ENCODE peak calls at places on chromosome 2, in seven cellular contexts. U, R, J, M, N, D and T are unnamed samples.

GRCh38 chr2:201960300-201960699 is 73.4 kb upstream of the FZD7 start:
- DNase-seq in U (no peak), R (no peak), J (no peak), M (no peak), N (no peak), D (no peak), T (no peak)

GRCh38 chr2:2667690-2668089 is 336.6 kb upstream of the MYT1L start:
- DNase-seq in U (no peak), R (no peak), J (no peak), M (no peak), N (no peak), D (no peak), T (no peak)

GRCh38 chr2:224570328-224570993 is 14.7 kb downstream of the CUL3 start:
- DNase-seq in U (peak; percentile 58), R (no peak), J (no peak), M (no peak), N (no peak), D (no peak), T (no peak)

GRCh38 chr2:44218771-44219170 is 50.1 kb downstream of the PPM1B start:
- DNase-seq in U (no peak), R (no peak), J (no peak), M (no peak), N (no peak), D (no peak), T (no peak)

GRCh38 chr2:209523778-209524362 is 100.0 kb downstream of the MAP2 start:
- DNase-seq in U (no peak), R (no peak), J (no peak), M (no peak), N (no peak), D (no peak), T (no peak)

GRCh38 chr2:127370010-127370409 is 17.8 kb downstream of the MAP3K2 start:
- DNase-seq in U (no peak), R (no peak), J (no peak), M (no peak), N (no peak), D (no peak), T (no peak)

GRCh38 chr2:128623776-128624424 is 305.2 kb upstream of the HS6ST1 start:
- DNase-seq in U (peak; percentile 96), R (no peak), J (peak; percentile 18), M (no peak), N (no peak), D (no peak), T (no peak)

GRCh38 chr2:205169453-205169852 is 512.8 kb upstream of the NRP2 start:
- DNase-seq in U (no peak), R (no peak), J (no peak), M (no peak), N (no peak), D (no peak), T (no peak)

GRCh38 chr2:63737085-63737701 is 104.5 kb upstream of the UGP2 start:
- DNase-seq in U (no peak), R (no peak), J (no peak), M (no peak), N (no peak), D (no peak), T (no peak)

GRCh38 chr2:186036862-186037449 is 298.4 kb downstream of the FSIP2 start:
- DNase-seq in U (no peak), R (no peak), J (no peak), M (no peak), N (no peak), D (no peak), T (no peak)

GRCh38 chr2:191041418-191042161 is 27.6 kb upstream of the STAT1 start:
- DNase-seq in U (peak; percentile 67), R (no peak), J (peak; percentile 60), M (no peak), N (peak; percentile 42), D (no peak), T (no peak)

GRCh38 chr2:214808481-214808931 is 977 bp downstream of the BARD1 start:
- DNase-seq in U (peak; percentile 12), R (no peak), J (no peak), M (no peak), N (no peak), D (no peak), T (no peak)

GRCh38 chr2:165681841-165682240 is 112.2 kb downstream of the GALNT3 start:
- DNase-seq in U (no peak), R (peak; percentile 69), J (no peak), M (no peak), N (no peak), D (no peak), T (no peak)

GRCh38 chr2:157784169-157784822 is 91.8 kb downstream of the ACVR1 start:
- DNase-seq in U (peak; percentile 68), R (no peak), J (peak; percentile 57), M (peak; percentile 25), N (peak; percentile 80), D (no peak), T (no peak)

GRCh38 chr2:156845806-156846558 is 409.8 kb downstream of the GPD2 start:
- DNase-seq in U (no peak), R (peak; percentile 18), J (no peak), M (no peak), N (no peak), D (no peak), T (no peak)

GRCh38 chr2:240836781-240837467 is 16.9 kb upstream of the KIF1A start:
- DNase-seq in U (peak; percentile 8), R (no peak), J (no peak), M (peak; percentile 68), N (no peak), D (peak; percentile 86), T (no peak)

GRCh38 chr2:216635171-216635570 is 2.0 kb downstream of the IGFBP2 start:
- DNase-seq in U (peak; percentile 60), R (no peak), J (no peak), M (no peak), N (no peak), D (no peak), T (no peak)

GRCh38 chr2:119205001-119205669 is 18.5 kb upstream of the STEAP3 start:
- DNase-seq in U (no peak), R (no peak), J (no peak), M (no peak), N (no peak), D (no peak), T (no peak)

GRCh38 chr2:205811387-205811786 is 129.1 kb downstream of the NRP2 start:
- DNase-seq in U (peak; percentile 71), R (no peak), J (no peak), M (no peak), N (no peak), D (no peak), T (no peak)

DNA sequence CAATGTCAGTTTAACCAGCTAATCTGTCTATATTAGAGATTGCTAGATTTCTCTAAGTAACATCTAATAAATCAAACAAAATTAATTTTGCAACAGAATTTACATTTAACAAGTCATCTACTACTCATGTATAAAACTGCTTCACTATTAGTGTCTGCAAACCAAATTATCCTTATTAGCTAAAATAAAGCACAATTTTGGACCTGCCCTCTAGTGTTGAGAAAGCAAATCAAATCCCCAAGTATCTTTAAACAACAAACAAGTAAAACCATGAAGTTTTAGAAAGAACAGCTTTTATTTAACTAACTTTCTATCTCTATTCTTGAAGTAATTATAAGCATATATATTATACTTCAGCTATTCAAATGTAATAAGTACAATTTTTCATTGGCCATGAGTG is 113.1 kb upstream of the SP3 start:
- DNase-seq in U (peak; percentile 43), R (no peak), J (no peak), M (no peak), N (no peak), D (no peak), T (no peak)
- TF ChIP-seq CTCF in U (peak; percentile 61), R (peak; percentile 53), J (peak; percentile 41), M (peak; percentile 50), N (no peak), D (peak; percentile 45), T (peak; percentile 53)

GRCh38 chr2:222582931-222583330 is 73.0 kb downstream of the FARSB start:
- DNase-seq in U (peak; percentile 28), R (no peak), J (no peak), M (no peak), N (no peak), D (no peak), T (no peak)
- TF ChIP-seq CTCF in U (peak; percentile 43), R (no peak), J (no peak), M (peak; percentile 7), N (no peak), D (peak; percentile 5), T (no peak)

GRCh38 chr2:187408926-187409325 is 39.1 kb downstream of the CALCRL start:
- DNase-seq in U (no peak), R (no peak), J (no peak), M (no peak), N (no peak), D (no peak), T (no peak)
- TF ChIP-seq CTCF in U (no peak), R (no peak), J (no peak), M (no peak), N (no peak), D (no peak), T (no peak)

GRCh38 chr2:189544638-189545037 is 35.9 kb downstream of the SLC40A1 start:
- DNase-seq in U (no peak), R (no peak), J (no peak), M (no peak), N (no peak), D (no peak), T (no peak)
- TF ChIP-seq CTCF in U (no peak), R (no peak), J (no peak), M (no peak), N (no peak), D (no peak), T (no peak)